ENCODE peak calls at places on chromosome 11, in ten cellular contexts. One of them, this sample, is unnamed.

GRCh38 chr11:68296344-68297051 is 15.9 kb upstream of the LRP5 start:
- DNase-seq in NCI-H1436: no peak
- DNase-seq in progenitor cell of endocrine pancreas: no peak
- DNase-seq in BE2C: no peak
- DNase-seq in SW 1271: no peak
- DNase-seq in Ammon's horn: no peak
- DNase-seq in HS-27A: no peak
- DNase-seq in activated T-cell treated with anti-CD3 and anti-CD28 coated beads for 48 hours: no peak
- DNase-seq in fibroblast of mammary gland: no peak
- DNase-seq in GM06990: no peak
- DNase-seq in this sample: no peak

GRCh38 chr11:82085493-82085892 is 648.2 kb downstream of the FAM181B start:
- DNase-seq in activated T-cell treated with anti-CD3 and anti-CD28 coated beads for 48 hours: no peak
- DNase-seq in fibroblast of mammary gland: no peak
- DNase-seq in GM06990: no peak
- DNase-seq in BE2C: no peak
- DNase-seq in HS-27A: no peak
- DNase-seq in SW 1271: no peak
- DNase-seq in progenitor cell of endocrine pancreas: no peak
- DNase-seq in Ammon's horn: no peak
- DNase-seq in NCI-H1436: no peak
- DNase-seq in this sample: no peak

GRCh38 chr11:15968461-15969130 is 387.8 kb downstream of the SOX6 start:
- DNase-seq in NCI-H1436: peak
- DNase-seq in SW 1271: no peak
- DNase-seq in progenitor cell of endocrine pancreas: no peak
- DNase-seq in BE2C: no peak
- DNase-seq in activated T-cell treated with anti-CD3 and anti-CD28 coated beads for 48 hours: no peak
- DNase-seq in GM06990: no peak
- DNase-seq in HS-27A: no peak
- DNase-seq in Ammon's horn: peak
- DNase-seq in fibroblast of mammary gland: no peak
- DNase-seq in this sample: no peak

GRCh38 chr11:8928981-8929615 is 3.6 kb downstream of the C11orf16 start:
- DNase-seq in SW 1271: no peak
- DNase-seq in fibroblast of mammary gland: peak
- DNase-seq in BE2C: no peak
- DNase-seq in progenitor cell of endocrine pancreas: no peak
- DNase-seq in HS-27A: no peak
- DNase-seq in GM06990: no peak
- DNase-seq in Ammon's horn: no peak
- DNase-seq in NCI-H1436: no peak
- DNase-seq in activated T-cell treated with anti-CD3 and anti-CD28 coated beads for 48 hours: no peak
- DNase-seq in this sample: no peak

GRCh38 chr11:8533332-8533731 is 60.7 kb downstream of the STK33 start:
- DNase-seq in activated T-cell treated with anti-CD3 and anti-CD28 coated beads for 48 hours: no peak
- DNase-seq in SW 1271: no peak
- DNase-seq in NCI-H1436: peak
- DNase-seq in BE2C: no peak
- DNase-seq in fibroblast of mammary gland: no peak
- DNase-seq in progenitor cell of endocrine pancreas: no peak
- DNase-seq in HS-27A: no peak
- DNase-seq in GM06990: peak
- DNase-seq in Ammon's horn: no peak
- DNase-seq in this sample: peak

GRCh38 chr11:44143987-44144909 is 48.8 kb downstream of the EXT2 start:
- DNase-seq in HS-27A: no peak
- DNase-seq in SW 1271: no peak
- DNase-seq in Ammon's horn: no peak
- DNase-seq in activated T-cell treated with anti-CD3 and anti-CD28 coated beads for 48 hours: no peak
- DNase-seq in progenitor cell of endocrine pancreas: no peak
- DNase-seq in fibroblast of mammary gland: no peak
- DNase-seq in NCI-H1436: no peak
- DNase-seq in GM06990: no peak
- DNase-seq in BE2C: no peak
- DNase-seq in this sample: no peak

GRCh38 chr11:33044281-33044680 is 4.9 kb downstream of the TCP11L1 start:
- DNase-seq in SW 1271: no peak
- DNase-seq in progenitor cell of endocrine pancreas: no peak
- DNase-seq in activated T-cell treated with anti-CD3 and anti-CD28 coated beads for 48 hours: no peak
- DNase-seq in NCI-H1436: no peak
- DNase-seq in GM06990: no peak
- DNase-seq in BE2C: no peak
- DNase-seq in HS-27A: peak
- DNase-seq in fibroblast of mammary gland: no peak
- DNase-seq in Ammon's horn: no peak
- DNase-seq in this sample: no peak

GRCh38 chr11:1546536-1547466 is 25.3 kb downstream of the DUSP8 start:
- DNase-seq in progenitor cell of endocrine pancreas: peak
- DNase-seq in SW 1271: peak
- DNase-seq in NCI-H1436: peak
- DNase-seq in activated T-cell treated with anti-CD3 and anti-CD28 coated beads for 48 hours: peak
- DNase-seq in BE2C: peak
- DNase-seq in GM06990: peak
- DNase-seq in Ammon's horn: peak
- DNase-seq in HS-27A: no peak
- DNase-seq in fibroblast of mammary gland: no peak
- DNase-seq in this sample: peak

GRCh38 chr11:37500425-37500824 is 902.4 kb upstream of the RAG2 start:
- DNase-seq in Ammon's horn: no peak
- DNase-seq in NCI-H1436: no peak
- DNase-seq in activated T-cell treated with anti-CD3 and anti-CD28 coated beads for 48 hours: no peak
- DNase-seq in SW 1271: no peak
- DNase-seq in progenitor cell of endocrine pancreas: no peak
- DNase-seq in HS-27A: no peak
- DNase-seq in fibroblast of mammary gland: no peak
- DNase-seq in BE2C: no peak
- DNase-seq in GM06990: no peak
- DNase-seq in this sample: peak

GRCh38 chr11:40130427-40130826 is 1329.0 kb downstream of the LRRC4C start:
- DNase-seq in SW 1271: no peak
- DNase-seq in progenitor cell of endocrine pancreas: no peak
- DNase-seq in BE2C: peak
- DNase-seq in GM06990: no peak
- DNase-seq in Ammon's horn: peak
- DNase-seq in HS-27A: no peak
- DNase-seq in NCI-H1436: no peak
- DNase-seq in fibroblast of mammary gland: no peak
- DNase-seq in activated T-cell treated with anti-CD3 and anti-CD28 coated beads for 48 hours: no peak
- DNase-seq in this sample: no peak

GRCh38 chr11:67289226-67289650 is at the start of gene ANKRD13D:
- DNase-seq in fibroblast of mammary gland: no peak
- DNase-seq in BE2C: no peak
- DNase-seq in SW 1271: no peak
- DNase-seq in activated T-cell treated with anti-CD3 and anti-CD28 coated beads for 48 hours: no peak
- DNase-seq in Ammon's horn: peak
- DNase-seq in NCI-H1436: no peak
- DNase-seq in HS-27A: no peak
- DNase-seq in GM06990: no peak
- DNase-seq in progenitor cell of endocrine pancreas: peak
- DNase-seq in this sample: no peak

GRCh38 chr11:130504317-130504716 is 55.9 kb downstream of the ADAMTS15 start:
- DNase-seq in activated T-cell treated with anti-CD3 and anti-CD28 coated beads for 48 hours: no peak
- DNase-seq in GM06990: no peak
- DNase-seq in progenitor cell of endocrine pancreas: no peak
- DNase-seq in HS-27A: no peak
- DNase-seq in SW 1271: no peak
- DNase-seq in NCI-H1436: no peak
- DNase-seq in BE2C: no peak
- DNase-seq in Ammon's horn: no peak
- DNase-seq in fibroblast of mammary gland: no peak
- DNase-seq in this sample: no peak

GRCh38 chr11:32331098-32331497 is 104.2 kb downstream of the WT1 start:
- DNase-seq in SW 1271: no peak
- DNase-seq in BE2C: no peak
- DNase-seq in activated T-cell treated with anti-CD3 and anti-CD28 coated beads for 48 hours: no peak
- DNase-seq in GM06990: no peak
- DNase-seq in fibroblast of mammary gland: no peak
- DNase-seq in NCI-H1436: no peak
- DNase-seq in HS-27A: no peak
- DNase-seq in progenitor cell of endocrine pancreas: no peak
- DNase-seq in Ammon's horn: no peak
- DNase-seq in this sample: no peak

GRCh38 chr11:64929625-64930024 is 5.1 kb downstream of the PPP2R5B start:
- DNase-seq in progenitor cell of endocrine pancreas: no peak
- DNase-seq in fibroblast of mammary gland: no peak
- DNase-seq in HS-27A: no peak
- DNase-seq in activated T-cell treated with anti-CD3 and anti-CD28 coated beads for 48 hours: no peak
- DNase-seq in BE2C: no peak
- DNase-seq in GM06990: no peak
- DNase-seq in SW 1271: no peak
- DNase-seq in NCI-H1436: no peak
- DNase-seq in Ammon's horn: no peak
- DNase-seq in this sample: no peak

GRCh38 chr11:123601136-123601535 is 53.3 kb downstream of the SCN3B start:
- DNase-seq in activated T-cell treated with anti-CD3 and anti-CD28 coated beads for 48 hours: no peak
- DNase-seq in progenitor cell of endocrine pancreas: no peak
- DNase-seq in NCI-H1436: no peak
- DNase-seq in GM06990: no peak
- DNase-seq in SW 1271: no peak
- DNase-seq in HS-27A: no peak
- DNase-seq in Ammon's horn: no peak
- DNase-seq in fibroblast of mammary gland: peak
- DNase-seq in BE2C: no peak
- DNase-seq in this sample: no peak

GRCh38 chr11:3893311-3893710 is 37.8 kb downstream of the STIM1 start:
- DNase-seq in HS-27A: no peak
- DNase-seq in progenitor cell of endocrine pancreas: no peak
- DNase-seq in fibroblast of mammary gland: no peak
- DNase-seq in BE2C: no peak
- DNase-seq in NCI-H1436: no peak
- DNase-seq in GM06990: no peak
- DNase-seq in Ammon's horn: no peak
- DNase-seq in activated T-cell treated with anti-CD3 and anti-CD28 coated beads for 48 hours: no peak
- DNase-seq in SW 1271: no peak
- DNase-seq in this sample: no peak

GRCh38 chr11:32374261-32374711 is 61.1 kb downstream of the WT1 start:
- DNase-seq in activated T-cell treated with anti-CD3 and anti-CD28 coated beads for 48 hours: peak
- DNase-seq in HS-27A: no peak
- DNase-seq in NCI-H1436: no peak
- DNase-seq in progenitor cell of endocrine pancreas: no peak
- DNase-seq in SW 1271: no peak
- DNase-seq in BE2C: peak
- DNase-seq in Ammon's horn: no peak
- DNase-seq in GM06990: peak
- DNase-seq in fibroblast of mammary gland: peak
- DNase-seq in this sample: no peak

GRCh38 chr11:126754850-126755426 is 245.6 kb downstream of the KIRREL3 start:
- DNase-seq in NCI-H1436: no peak
- DNase-seq in fibroblast of mammary gland: no peak
- DNase-seq in BE2C: no peak
- DNase-seq in HS-27A: no peak
- DNase-seq in SW 1271: no peak
- DNase-seq in activated T-cell treated with anti-CD3 and anti-CD28 coated beads for 48 hours: no peak
- DNase-seq in GM06990: no peak
- DNase-seq in progenitor cell of endocrine pancreas: no peak
- DNase-seq in Ammon's horn: no peak
- DNase-seq in this sample: no peak

GRCh38 chr11:123111465-123111864 is 49.5 kb upstream of the HSPA8 start:
- DNase-seq in GM06990: peak
- DNase-seq in BE2C: no peak
- DNase-seq in SW 1271: peak
- DNase-seq in Ammon's horn: peak
- DNase-seq in progenitor cell of endocrine pancreas: no peak
- DNase-seq in fibroblast of mammary gland: peak
- DNase-seq in HS-27A: no peak
- DNase-seq in NCI-H1436: peak
- DNase-seq in activated T-cell treated with anti-CD3 and anti-CD28 coated beads for 48 hours: no peak
- DNase-seq in this sample: peak

GRCh38 chr11:112167145-112167544 is at the start of gene TEX12:
- DNase-seq in fibroblast of mammary gland: no peak
- DNase-seq in activated T-cell treated with anti-CD3 and anti-CD28 coated beads for 48 hours: no peak
- DNase-seq in progenitor cell of endocrine pancreas: no peak
- DNase-seq in GM06990: no peak
- DNase-seq in SW 1271: no peak
- DNase-seq in BE2C: no peak
- DNase-seq in Ammon's horn: no peak
- DNase-seq in HS-27A: no peak
- DNase-seq in NCI-H1436: no peak
- DNase-seq in this sample: no peak

GRCh38 chr11:110000045-110000502 is 93.1 kb upstream of the ZC3H12C start:
- DNase-seq in GM06990: peak
- DNase-seq in SW 1271: peak
- DNase-seq in Ammon's horn: peak
- DNase-seq in fibroblast of mammary gland: peak
- DNase-seq in activated T-cell treated with anti-CD3 and anti-CD28 coated beads for 48 hours: no peak
- DNase-seq in HS-27A: peak
- DNase-seq in NCI-H1436: no peak
- DNase-seq in BE2C: no peak
- DNase-seq in progenitor cell of endocrine pancreas: no peak
- DNase-seq in this sample: peak

GRCh38 chr11:131370090-131370751 is at the start of gene NTM:
- DNase-seq in NCI-H1436: no peak
- DNase-seq in fibroblast of mammary gland: peak
- DNase-seq in GM06990: no peak
- DNase-seq in BE2C: no peak
- DNase-seq in HS-27A: no peak
- DNase-seq in Ammon's horn: peak
- DNase-seq in progenitor cell of endocrine pancreas: no peak
- DNase-seq in activated T-cell treated with anti-CD3 and anti-CD28 coated beads for 48 hours: no peak
- DNase-seq in SW 1271: no peak
- DNase-seq in this sample: no peak

GRCh38 chr11:83125577-83125976 is 31.4 kb upstream of the PCF11 start:
- DNase-seq in BE2C: no peak
- DNase-seq in Ammon's horn: no peak
- DNase-seq in HS-27A: no peak
- DNase-seq in GM06990: no peak
- DNase-seq in NCI-H1436: no peak
- DNase-seq in activated T-cell treated with anti-CD3 and anti-CD28 coated beads for 48 hours: no peak
- DNase-seq in SW 1271: no peak
- DNase-seq in progenitor cell of endocrine pancreas: no peak
- DNase-seq in fibroblast of mammary gland: no peak
- DNase-seq in this sample: no peak

GRCh38 chr11:8269636-8270035 is 6.0 kb upstream of the LMO1 start:
- DNase-seq in NCI-H1436: no peak
- DNase-seq in SW 1271: no peak
- DNase-seq in Ammon's horn: no peak
- DNase-seq in HS-27A: no peak
- DNase-seq in GM06990: no peak
- DNase-seq in progenitor cell of endocrine pancreas: no peak
- DNase-seq in BE2C: no peak
- DNase-seq in activated T-cell treated with anti-CD3 and anti-CD28 coated beads for 48 hours: no peak
- DNase-seq in fibroblast of mammary gland: no peak
- DNase-seq in this sample: no peak

GRCh38 chr11:88886796-88887195 is 179.0 kb downstream of the GRM5 start:
- DNase-seq in SW 1271: peak
- DNase-seq in fibroblast of mammary gland: peak
- DNase-seq in Ammon's horn: no peak
- DNase-seq in progenitor cell of endocrine pancreas: no peak
- DNase-seq in BE2C: peak
- DNase-seq in activated T-cell treated with anti-CD3 and anti-CD28 coated beads for 48 hours: no peak
- DNase-seq in NCI-H1436: peak
- DNase-seq in GM06990: no peak
- DNase-seq in HS-27A: peak
- DNase-seq in this sample: peak

GRCh38 chr11:46697303-46697702 is 3.1 kb downstream of the ARHGAP1 start:
- DNase-seq in BE2C: peak
- DNase-seq in activated T-cell treated with anti-CD3 and anti-CD28 coated beads for 48 hours: no peak
- DNase-seq in fibroblast of mammary gland: no peak
- DNase-seq in NCI-H1436: no peak
- DNase-seq in GM06990: no peak
- DNase-seq in Ammon's horn: peak
- DNase-seq in progenitor cell of endocrine pancreas: no peak
- DNase-seq in SW 1271: no peak
- DNase-seq in HS-27A: no peak
- DNase-seq in this sample: no peak

GRCh38 chr11:83724704-83725114 is 438.5 kb upstream of the CCDC90B start:
- DNase-seq in BE2C: peak
- DNase-seq in SW 1271: no peak
- DNase-seq in Ammon's horn: peak
- DNase-seq in GM06990: no peak
- DNase-seq in progenitor cell of endocrine pancreas: no peak
- DNase-seq in NCI-H1436: no peak
- DNase-seq in HS-27A: no peak
- DNase-seq in fibroblast of mammary gland: peak
- DNase-seq in activated T-cell treated with anti-CD3 and anti-CD28 coated beads for 48 hours: no peak
- DNase-seq in this sample: no peak

GRCh38 chr11:3085052-3085451 is 27.8 kb upstream of the CARS1 start:
- DNase-seq in progenitor cell of endocrine pancreas: no peak
- DNase-seq in HS-27A: no peak
- DNase-seq in GM06990: no peak
- DNase-seq in activated T-cell treated with anti-CD3 and anti-CD28 coated beads for 48 hours: no peak
- DNase-seq in BE2C: no peak
- DNase-seq in fibroblast of mammary gland: no peak
- DNase-seq in Ammon's horn: no peak
- DNase-seq in NCI-H1436: no peak
- DNase-seq in SW 1271: no peak
- DNase-seq in this sample: no peak

This sample was measured in kidney glomerular epithelial cell.